ENCODE peak calls at places on chromosomes 13 and 19, in seven cellular contexts. A is HCT116, T is SK-N-SH, M is GM12878, C is K562, J is H1, U is HepG2. K is an unnamed sample.

GRCh38 chr13:24148414-24149305 is 11.9 kb upstream of the SPATA13 start:
- DNase-seq in A (peak), T (no peak), M (no peak), J (peak), U (peak), C (no peak), K (peak)

GRCh38 chr19:6828698-6829633 is 56.5 kb downstream of the VAV1 start:
- DNase-seq in T (no peak), M (peak), C (peak), J (no peak), U (no peak), A (peak), K (no peak)

GRCh38 chr19:56141416-56141992 is 417 bp downstream of the ZNF444 start:
- DNase-seq in M (no peak), A (no peak), U (no peak), C (no peak), T (no peak), J (no peak), K (no peak)

GRCh38 chr13:71722206-71722605 is 144.8 kb downstream of the DACH1 start:
- DNase-seq in M (no peak), C (no peak), A (no peak), U (no peak), J (no peak), T (no peak), K (no peak)

GRCh38 chr13:42777476-42777875 is 3.9 kb upstream of the FAM216B start:
- DNase-seq in J (no peak), C (no peak), U (no peak), M (no peak), T (no peak), A (no peak), K (no peak)

GRCh38 chr13:94710081-94710809 is 2.1 kb downstream of the SOX21 start:
- DNase-seq in J (no peak), T (peak), M (no peak), C (no peak), U (no peak), A (no peak), K (no peak)

GRCh38 chr13:77894743-77895142 is 23.9 kb downstream of the EDNRB start:
- DNase-seq in C (no peak), M (no peak), T (no peak), U (no peak), A (no peak), J (no peak), K (no peak)

GRCh38 chr13:36918246-36919060 is 1.6 kb downstream of the SMAD9 start:
- DNase-seq in A (no peak), T (peak), J (no peak), C (no peak), U (no peak), M (no peak), K (no peak)

GRCh38 chr19:6862673-6863078 is 24.7 kb upstream of the ADGRE1 start:
- DNase-seq in U (peak), M (peak), A (peak), J (peak), C (peak), T (peak), K (peak)

GRCh38 chr13:29767006-29767405 is 83.4 kb downstream of the UBL3 start:
- DNase-seq in M (no peak), J (no peak), A (no peak), C (no peak), T (no peak), U (no peak), K (no peak)

GRCh38 chr19:50205681-50206138 is 2.3 kb downstream of the MYH14 start:
- DNase-seq in M (no peak), A (no peak), U (no peak), J (no peak), C (no peak), T (no peak), K (no peak)

GRCh38 chr13:31072041-31072440 is 89.7 kb downstream of the HSPH1 start:
- DNase-seq in C (no peak), M (no peak), A (no peak), T (no peak), J (no peak), U (no peak), K (no peak)

GRCh38 chr19:13707901-13708300 is 56.4 kb upstream of the MRI1 start:
- DNase-seq in J (no peak), U (no peak), M (no peak), A (no peak), C (no peak), T (no peak), K (no peak)

GRCh38 chr13:27012482-27013197 is 159.0 kb downstream of the USP12 start:
- DNase-seq in J (no peak), A (no peak), M (no peak), C (no peak), U (no peak), T (no peak), K (no peak)

GRCh38 chr19:47729468-47729798 is 15.9 kb upstream of the NOP53 start:
- DNase-seq in C (peak), A (peak), J (no peak), T (no peak), U (no peak), M (no peak), K (peak)

GRCh38 chr19:6187374-6187773 is 51.9 kb downstream of the ACSBG2 start:
- DNase-seq in U (no peak), T (no peak), C (no peak), M (no peak), J (no peak), A (no peak), K (no peak)

GRCh38 chr19:30450945-30451344 is 78.8 kb downstream of the ZNF536 start:
- DNase-seq in T (no peak), U (no peak), M (no peak), J (no peak), C (no peak), A (no peak), K (no peak)

GRCh38 chr19:38898788-38899446 is 501 bp downstream of the SIRT2 start:
- DNase-seq in M (no peak), J (no peak), U (no peak), T (no peak), A (no peak), C (no peak), K (no peak)

GRCh38 chr13:112153364-112153763 is 86.4 kb downstream of the SOX1 start:
- DNase-seq in U (no peak), M (no peak), J (no peak), C (no peak), A (no peak), T (no peak), K (no peak)

GRCh38 chr19:437027-437426 is 23.8 kb downstream of the SHC2 start:
- DNase-seq in U (no peak), J (no peak), C (no peak), A (no peak), T (no peak), M (no peak), K (no peak)

GRCh38 chr19:54728167-54728566 is 3.9 kb downstream of the KIR3DL3 start:
- DNase-seq in M (no peak), T (no peak), A (no peak), C (no peak), J (no peak), U (no peak), K (no peak)

GRCh38 chr19:10070730-10071446 is 15.2 kb upstream of the SHFL start:
- DNase-seq in U (no peak), M (no peak), C (peak), J (no peak), A (no peak), T (no peak), K (no peak)

GRCh38 chr19:13557756-13558398 is 51.6 kb upstream of the CACNA1A start:
- DNase-seq in T (no peak), M (no peak), J (no peak), A (peak), C (peak), U (no peak), K (no peak)

GRCh38 chr13:99178636-99179035 is 22.0 kb upstream of the UBAC2 start:
- DNase-seq in M (no peak), U (no peak), T (no peak), J (no peak), C (no peak), A (no peak), K (no peak)

GRCh38 chr19:49014870-49015255 is 2.0 kb downstream of the LHB start:
- DNase-seq in U (no peak), C (no peak), A (no peak), J (no peak), T (no peak), M (no peak), K (no peak)

GRCh38 chr13:66926200-66926850 is 303.8 kb downstream of the PCDH9 start:
- DNase-seq in J (no peak), C (no peak), T (no peak), M (no peak), A (no peak), U (no peak), K (no peak)

GRCh38 chr19:48363500-48363809 is 285 bp downstream of the TMEM143 start:
- DNase-seq in M (no peak), J (no peak), A (no peak), T (no peak), U (no peak), C (no peak), K (no peak)

GRCh38 chr13:109146912-109147624 is 517.7 kb downstream of the MYO16 start:
- DNase-seq in M (no peak), J (no peak), A (peak), T (peak), U (no peak), C (no peak), K (peak)

GRCh38 chr13:31225998-31226675 is 26.4 kb downstream of the B3GLCT start:
- DNase-seq in U (no peak), C (no peak), M (no peak), A (no peak), J (no peak), T (no peak), K (no peak)

GRCh38 chr19:39053276-39054090 is 21.1 kb upstream of the FBXO27 start:
- DNase-seq in C (no peak), J (no peak), T (no peak), M (no peak), U (peak), A (no peak), K (no peak)

GRCh38 chr19:28934626-28935025 is 278.3 kb downstream of the UQCRFS1 start:
- DNase-seq in T (no peak), U (no peak), A (no peak), J (no peak), M (no peak), C (no peak), K (no peak)

GRCh38 chr13:99357149-99357596 is 50.0 kb upstream of the GPR183 start:
- DNase-seq in M (peak), J (no peak), A (no peak), U (no peak), C (peak), T (no peak), K (no peak)

GRCh38 chr13:77896536-77896935 is 22.1 kb downstream of the EDNRB start:
- DNase-seq in M (no peak), A (no peak), J (no peak), C (no peak), T (no peak), U (no peak), K (no peak)

GRCh38 chr13:98839826-98840769 is 87.6 kb upstream of the SLC15A1 start:
- DNase-seq in T (peak), C (peak), M (no peak), J (peak), U (peak), A (peak), K (peak)

GRCh38 chr19:19475845-19476828 is 39.2 kb downstream of the TSSK6 start:
- DNase-seq in T (no peak), C (peak), J (no peak), M (no peak), A (no peak), U (peak), K (no peak)

GRCh38 chr13:43397110-43397509 is 373.7 kb downstream of the DNAJC15 start:
- DNase-seq in U (no peak), J (no peak), C (no peak), T (no peak), M (no peak), A (no peak), K (no peak)

GRCh38 chr13:67369895-67370660 is 139.9 kb upstream of the PCDH9 start:
- DNase-seq in T (no peak), J (no peak), U (no peak), A (no peak), M (no peak), C (no peak), K (no peak)

GRCh38 chr13:76764916-76765315 is 121.3 kb downstream of the KCTD12 start:
- DNase-seq in J (no peak), T (no peak), A (no peak), C (no peak), U (no peak), M (no peak), K (no peak)

GRCh38 chr13:68190826-68191225 is 960.7 kb upstream of the PCDH9 start:
- DNase-seq in A (peak), J (no peak), C (no peak), M (no peak), U (peak), T (no peak), K (no peak)

DNA sequence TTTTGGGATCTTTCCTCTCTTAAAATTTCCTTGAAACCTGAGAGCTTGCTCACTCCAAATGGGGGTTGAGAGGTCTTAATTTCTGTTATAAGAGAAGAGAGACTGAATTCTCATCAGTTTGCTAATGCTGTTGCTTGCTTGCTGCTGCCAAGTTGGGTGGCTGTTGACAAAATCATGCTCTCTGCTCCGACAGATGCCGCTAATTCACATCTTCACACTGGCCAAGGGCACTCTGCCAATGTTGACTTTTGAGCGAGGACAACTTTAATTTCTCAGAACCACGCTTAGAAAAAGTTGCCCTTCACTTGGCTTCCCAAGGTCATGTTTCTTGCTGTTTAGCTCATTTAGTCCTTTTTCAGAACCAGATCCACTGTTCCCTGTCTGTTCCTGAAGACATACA is 402.9 kb downstream of the HS6ST3 start:
- DNase-seq in U (no peak), M (no peak), C (no peak), T (no peak), J (no peak), A (no peak), K (no peak)
- TF ChIP-seq SIN3A in U (no peak), M (no peak), C (no peak), T (no peak), J (no peak), A (no peak), K (no peak)

DNA sequence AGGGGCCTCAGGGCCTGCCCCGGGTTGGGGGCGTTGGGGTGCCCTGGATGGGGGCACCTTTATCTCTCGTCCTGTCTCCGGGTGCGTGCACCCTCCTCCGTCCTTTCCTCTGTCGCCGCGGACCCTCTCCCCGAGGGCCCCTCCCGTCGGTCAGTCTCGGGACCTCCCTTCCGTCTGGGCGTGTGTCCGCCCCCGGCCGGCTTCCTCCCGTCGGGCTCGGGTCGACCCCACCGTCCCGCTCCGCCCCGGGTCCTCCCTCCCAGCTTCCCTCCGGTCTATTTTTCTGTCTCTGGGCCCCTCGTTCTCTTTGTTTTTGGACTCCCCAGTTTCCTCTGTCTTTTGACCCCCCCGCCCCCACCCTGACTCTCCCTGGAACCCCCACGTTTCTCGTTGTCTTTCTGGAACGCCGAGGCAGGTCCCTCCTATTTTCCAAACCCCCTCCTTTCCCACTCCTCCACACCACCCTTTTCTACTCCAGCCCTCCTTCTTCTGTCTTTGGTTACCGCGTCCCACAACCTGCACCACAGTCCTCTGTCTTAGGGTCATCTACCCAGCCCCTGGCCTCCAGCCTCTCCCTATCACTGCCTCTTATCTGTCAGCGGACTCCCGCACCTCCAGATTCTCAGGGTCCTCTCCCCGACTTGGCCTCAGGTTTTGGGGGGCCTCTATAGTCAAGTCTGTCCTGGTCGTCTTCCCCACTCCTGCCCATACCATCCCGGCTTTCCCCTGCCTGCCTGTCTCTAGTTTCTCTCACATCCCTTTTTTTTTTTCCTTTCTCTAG is 757 bp downstream of the EGLN2 start:
- DNase-seq in C (no peak), M (no peak), T (peak), A (no peak), U (no peak), J (no peak), K (no peak)
- TF ChIP-seq SIN3A in C (no peak), M (no peak), T (no peak), A (no peak), U (no peak), J (no peak), K (no peak)

GRCh38 chr13:113813070-113813748 is 50.7 kb downstream of the GAS6 start:
- DNase-seq in J (no peak), U (no peak), A (no peak), M (no peak), C (no peak), T (no peak), K (no peak)
- TF ChIP-seq SIN3A in J (no peak), U (no peak), A (no peak), M (no peak), C (no peak), T (no peak), K (no peak)

DNA sequence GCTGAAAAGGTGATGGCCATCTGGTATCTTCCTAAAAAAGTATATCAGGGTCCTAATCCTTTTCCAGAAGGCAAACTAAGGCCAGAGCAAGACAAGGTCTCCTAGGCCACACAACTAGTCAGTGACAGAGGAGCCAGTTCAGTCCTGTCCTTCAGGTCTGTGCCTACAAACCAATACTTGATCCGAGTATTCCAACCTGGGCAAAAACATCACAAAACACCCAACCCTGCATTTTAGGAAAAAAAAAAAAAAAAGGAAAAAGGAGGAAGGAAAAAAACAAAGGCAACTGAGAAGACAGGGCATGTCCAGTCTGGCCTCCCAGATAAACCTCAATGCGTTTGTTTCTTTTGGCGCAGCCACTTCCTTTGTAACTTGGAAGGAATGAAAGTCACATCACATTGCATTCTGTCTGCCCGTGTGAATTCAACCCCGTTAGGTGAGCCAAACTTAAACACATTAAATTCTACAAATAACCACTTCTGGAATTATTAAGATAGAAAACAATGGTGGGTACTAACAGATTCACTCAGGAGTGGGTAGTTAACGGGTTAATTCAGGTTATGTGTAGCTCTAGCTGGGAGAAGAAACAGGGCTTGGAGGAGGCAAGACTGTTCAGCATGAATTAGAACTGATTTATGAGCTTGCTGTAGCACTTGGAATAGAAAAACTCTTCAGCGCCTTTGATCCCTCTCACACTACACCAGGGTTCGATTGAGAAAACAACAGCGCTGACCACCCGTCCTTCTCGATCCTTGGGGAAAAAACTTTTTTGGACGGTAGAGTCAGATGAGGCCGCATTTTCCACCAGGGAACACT is 43.0 kb upstream of the HNRNPA1L2 start:
- DNase-seq in A (no peak), J (no peak), T (no peak), C (no peak), M (no peak), U (no peak), K (no peak)
- TF ChIP-seq SIN3A in A (no peak), J (no peak), T (no peak), C (no peak), M (no peak), U (no peak), K (no peak)

GRCh38 chr19:1492474-1493006 is 1.6 kb downstream of the REEP6 start:
- DNase-seq in C (no peak), U (no peak), M (no peak), J (no peak), A (no peak), T (no peak), K (no peak)
- TF ChIP-seq SIN3A in C (no peak), U (no peak), M (no peak), J (no peak), A (no peak), T (no peak), K (no peak)